ENCODE peak calls at places on chromosomes 7 and 10, in seven cellular contexts. O, U, M, W, Y, Z and V are unnamed samples.

GRCh38 chr7:157564518-157565177 is 227.8 kb downstream of the DNAJB6 start:
- DNase-seq in U (no peak), Z (no peak), Y (no peak), W (peak; percentile 27), O (peak; percentile 54), M (peak; percentile 1), V (no peak)

GRCh38 chr10:82934429-82934828 is 1059.4 kb downstream of the NRG3 start:
- DNase-seq in Y (no peak), O (no peak), M (no peak), U (no peak), W (no peak), Z (no peak), V (no peak)

GRCh38 chr7:70790215-70791073 is 341.5 kb upstream of the GALNT17 start:
- DNase-seq in U (peak; percentile 16), Y (no peak), W (no peak), O (no peak), Z (no peak), M (no peak), V (no peak)

GRCh38 chr10:287814-288213 is 152.6 kb downstream of the ZMYND11 start:
- DNase-seq in M (no peak), Z (no peak), W (peak; percentile 55), U (no peak), O (peak; percentile 36), Y (peak; percentile 23), V (no peak)

GRCh38 chr7:154953006-154953684 is 49.8 kb downstream of the PAXIP1 start:
- DNase-seq in Y (peak; percentile 19), M (peak; percentile 58), Z (no peak), U (peak; percentile 65), O (peak; percentile 28), W (peak; percentile 62), V (peak; percentile 41)

GRCh38 chr7:151954866-151955820 is 1.1 kb upstream of the GALNTL5 start:
- DNase-seq in Z (no peak), W (no peak), O (no peak), U (no peak), M (no peak), Y (no peak), V (no peak)

GRCh38 chr10:80429521-80429966 is 21.2 kb downstream of the PRXL2A start:
- DNase-seq in W (peak; percentile 58), O (peak; percentile 13), M (peak; percentile 58), Y (peak; percentile 85), Z (no peak), U (peak; percentile 78), V (peak; percentile 92)

GRCh38 chr10:13877154-13877909 is 290.6 kb downstream of the PRPF18 start:
- DNase-seq in Z (no peak), M (no peak), Y (no peak), O (peak; percentile 57), W (no peak), U (peak; percentile 27), V (no peak)

GRCh38 chr7:4218481-4218880 is 463.6 kb upstream of the FOXK1 start:
- DNase-seq in U (no peak), W (no peak), Y (no peak), O (no peak), M (no peak), Z (no peak), V (no peak)

GRCh38 chr10:69025370-69025896 is 36.8 kb downstream of the KIFBP start:
- DNase-seq in U (no peak), M (no peak), O (no peak), Z (no peak), Y (no peak), W (no peak), V (no peak)

GRCh38 chr10:90306187-90306586 is 551.7 kb downstream of the HTR7 start:
- DNase-seq in M (no peak), W (peak; percentile 72), Z (no peak), O (peak; percentile 85), U (no peak), Y (no peak), V (peak; percentile 60)

GRCh38 chr7:142057101-142057500 is 54.4 kb upstream of the MGAM2 start:
- DNase-seq in M (no peak), Z (no peak), U (no peak), Y (no peak), W (no peak), O (no peak), V (no peak)

GRCh38 chr10:27252267-27253000 is 11.8 kb upstream of the ACBD5 start:
- DNase-seq in Z (no peak), O (peak; percentile 48), M (no peak), Y (no peak), U (peak; percentile 85), W (peak; percentile 12), V (peak; percentile 13)

GRCh38 chr7:30662431-30662939 is 19.8 kb downstream of the CRHR2 start:
- DNase-seq in M (no peak), Z (no peak), O (no peak), U (no peak), W (no peak), Y (no peak), V (no peak)

GRCh38 chr7:39754326-39755120 is 131.2 kb downstream of the RALA start:
- DNase-seq in U (no peak), O (peak; percentile 68), Z (no peak), W (peak; percentile 78), M (no peak), Y (no peak), V (peak; percentile 26)

GRCh38 chr10:14583252-14583651 is 191.4 kb downstream of the FAM107B start:
- DNase-seq in Y (no peak), Z (no peak), U (no peak), O (no peak), W (no peak), M (no peak), V (no peak)

GRCh38 chr10:33428706-33429105 is 94.2 kb upstream of the NRP1 start:
- DNase-seq in U (no peak), Z (no peak), Y (no peak), O (no peak), W (no peak), M (no peak), V (no peak)

GRCh38 chr10:98489561-98490481 is 43.1 kb upstream of the HPS1 start:
- DNase-seq in W (no peak), M (no peak), U (no peak), Z (no peak), O (no peak), Y (no peak), V (peak; percentile 84)

GRCh38 chr10:1416456-1417037 is 320.8 kb downstream of the ADARB2 start:
- DNase-seq in Z (no peak), U (no peak), M (no peak), W (no peak), O (no peak), Y (no peak), V (no peak)

GRCh38 chr7:102201576-102201975 is 85.1 kb upstream of the SH2B2 start:
- DNase-seq in U (no peak), Z (no peak), Y (no peak), W (no peak), O (no peak), M (no peak), V (no peak)

GRCh38 chr7:37108615-37109014 is 340.0 kb downstream of the ELMO1 start:
- DNase-seq in Y (no peak), W (no peak), M (peak; percentile 26), U (no peak), O (no peak), Z (no peak), V (peak; percentile 10)

GRCh38 chr7:16594061-16594460 is 51.5 kb downstream of the ANKMY2 start:
- DNase-seq in Z (no peak), Y (no peak), U (no peak), W (peak; percentile 47), M (no peak), O (peak; percentile 14), V (peak; percentile 58)

GRCh38 chr7:26485421-26486019 is 193.9 kb downstream of the SNX10 start:
- DNase-seq in Z (no peak), O (no peak), M (no peak), Y (peak; percentile 25), U (no peak), W (no peak), V (no peak)

GRCh38 chr10:59887006-59887405 is 19.4 kb downstream of the CCDC6 start:
- DNase-seq in U (no peak), O (no peak), M (no peak), Z (no peak), W (no peak), Y (no peak), V (peak; percentile 30)

GRCh38 chr10:88216976-88217375 is 353.6 kb downstream of the PTEN start:
- DNase-seq in Z (no peak), U (peak; percentile 47), M (no peak), Y (no peak), W (no peak), O (no peak), V (no peak)

GRCh38 chr7:67348171-67348570 is 351.5 kb downstream of the TYW1 start:
- DNase-seq in Z (no peak), W (no peak), Y (no peak), M (no peak), O (no peak), U (peak; percentile 9), V (no peak)

GRCh38 chr7:39827571-39827970 is 122.5 kb upstream of the CDK13 start:
- DNase-seq in U (no peak), Y (no peak), O (no peak), W (no peak), Z (no peak), M (no peak), V (no peak)

GRCh38 chr10:61626209-61626608 is 36.5 kb upstream of the CABCOCO1 start:
- DNase-seq in Y (no peak), U (no peak), M (no peak), O (no peak), Z (no peak), W (no peak), V (no peak)

GRCh38 chr10:79139124-79139835 is 70.5 kb downstream of the ZMIZ1 start:
- DNase-seq in W (peak; percentile 95), M (no peak), Y (no peak), O (peak; percentile 94), U (no peak), Z (no peak), V (no peak)